ENCODE peak calls at places on chromosome 18, in nine cellular contexts. Q is glutamatergic neuron, C is HL-60, J is Calu3, K is uterus, L is choroid plexus epithelial cell, N is AG09319, R is psoas muscle, E is omental fat pad. O is an unnamed sample.

GRCh38 chr18:59502222-59502898 is 143.3 kb upstream of the LMAN1 start:
- DNase-seq in N (peak; percentile 93), R (no peak), E (no peak), K (peak; percentile 56), L (peak; percentile 95), J (no peak), C (no peak), Q (no peak), O (no peak)

GRCh38 chr18:8052237-8052701 is 485.2 kb downstream of the PTPRM start:
- DNase-seq in E (no peak), J (peak; percentile 13), L (no peak), R (no peak), Q (no peak), K (no peak), C (no peak), N (no peak), O (no peak)

GRCh38 chr18:63505566-63506335 is 29.0 kb downstream of the SERPINB5 start:
- DNase-seq in Q (peak; percentile 34), R (no peak), J (peak; percentile 66), E (no peak), K (no peak), C (peak; percentile 64), L (peak; percentile 30), N (no peak), O (no peak)

GRCh38 chr18:26159353-26159752 is 25.7 kb downstream of the PSMA8 start:
- DNase-seq in K (no peak), Q (no peak), E (no peak), C (no peak), N (no peak), R (no peak), L (peak; percentile 26), J (no peak), O (no peak)

GRCh38 chr18:69259282-69259681 is 141.4 kb upstream of the DOK6 start:
- DNase-seq in L (no peak), J (no peak), C (no peak), R (no peak), K (no peak), E (no peak), N (no peak), Q (no peak), O (no peak)

GRCh38 chr18:65215865-65216466 is 534.8 kb upstream of the CDH7 start:
- DNase-seq in L (no peak), Q (no peak), R (no peak), J (no peak), E (no peak), C (no peak), K (no peak), N (no peak), O (no peak)

GRCh38 chr18:62388855-62389760 is 64.0 kb downstream of the TNFRSF11A start:
- DNase-seq in N (no peak), C (no peak), J (no peak), L (no peak), E (no peak), K (no peak), Q (no peak), R (no peak), O (no peak)

GRCh38 chr18:1777843-1778242 is 793.5 kb downstream of the METTL4 start:
- DNase-seq in N (no peak), E (no peak), J (no peak), K (no peak), R (no peak), L (no peak), C (no peak), Q (no peak), O (no peak)

GRCh38 chr18:53755914-53756606 is 468.4 kb downstream of the MBD2 start:
- DNase-seq in Q (no peak), C (no peak), R (no peak), K (no peak), J (no peak), L (no peak), E (no peak), N (no peak), O (no peak)

GRCh38 chr18:3213231-3214059 is 6.3 kb downstream of the MYOM1 start:
- DNase-seq in E (no peak), N (no peak), J (no peak), R (no peak), L (peak; percentile 33), C (peak; percentile 40), K (no peak), Q (no peak), O (no peak)

GRCh38 chr18:57728941-57729511 is 74.1 kb downstream of the ATP8B1 start:
- DNase-seq in J (peak; percentile 65), K (no peak), N (no peak), C (peak; percentile 59), Q (no peak), R (no peak), E (no peak), L (no peak), O (no peak)

GRCh38 chr18:48636436-48636835 is 97.6 kb downstream of the CTIF start:
- DNase-seq in E (no peak), C (no peak), K (no peak), J (no peak), N (no peak), R (no peak), L (no peak), Q (peak; percentile 3), O (no peak)

GRCh38 chr18:67846422-67847098 is 330.0 kb upstream of the DSEL start:
- DNase-seq in J (no peak), N (no peak), Q (no peak), L (no peak), R (peak; percentile 36), K (no peak), E (no peak), C (no peak), O (no peak)

GRCh38 chr18:24346254-24346653 is 51.4 kb downstream of the OSBPL1A start:
- DNase-seq in L (no peak), R (no peak), C (no peak), E (no peak), K (no peak), J (no peak), N (peak; percentile 16), Q (no peak), O (no peak)

GRCh38 chr18:63107171-63107850 is 212.3 kb downstream of the BCL2 start:
- DNase-seq in C (no peak), J (no peak), Q (no peak), R (no peak), L (peak; percentile 11), N (no peak), E (no peak), K (no peak), O (no peak)

GRCh38 chr18:59846814-59847490 is 52.8 kb upstream of the PMAIP1 start:
- DNase-seq in L (peak; percentile 69), R (no peak), J (peak; percentile 79), E (no peak), K (no peak), Q (no peak), N (peak; percentile 25), C (no peak), O (no peak)

GRCh38 chr18:79528296-79528695 is 132.6 kb downstream of the NFATC1 start:
- DNase-seq in E (no peak), L (no peak), K (peak; percentile 16), C (no peak), N (no peak), Q (peak; percentile 9), J (no peak), R (no peak), O (peak; percentile 29)

GRCh38 chr18:79529296-79529695 is 133.6 kb downstream of the NFATC1 start:
- DNase-seq in C (no peak), R (no peak), N (no peak), Q (peak; percentile 4), L (no peak), K (peak; percentile 15), J (no peak), E (no peak), O (peak; percentile 16)

GRCh38 chr18:79527656-79528055 is 131.9 kb downstream of the NFATC1 start:
- DNase-seq in N (no peak), J (no peak), K (peak; percentile 9), R (no peak), Q (peak; percentile 6), C (no peak), E (no peak), L (no peak), O (peak; percentile 34)

GRCh38 chr18:79529991-79530390 is 134.3 kb downstream of the NFATC1 start:
- DNase-seq in L (no peak), E (no peak), Q (peak; percentile 6), K (peak; percentile 11), R (peak; percentile 41), J (no peak), C (no peak), N (no peak), O (no peak)

GRCh38 chr18:79528846-79529245 is 133.1 kb downstream of the NFATC1 start:
- DNase-seq in C (peak; percentile 83), E (peak; percentile 41), L (peak; percentile 84), K (peak; percentile 70), N (no peak), Q (peak; percentile 86), J (peak; percentile 59), R (no peak), O (peak; percentile 54)
- TF ChIP-seq CTCF in C (peak; percentile 96), E (peak; percentile 43), L (peak; percentile 97), K (peak; percentile 86), N (peak; percentile 90), Q (peak; percentile 92), J (peak; percentile 37), R (peak; percentile 89), O (peak; percentile 86)

DNA sequence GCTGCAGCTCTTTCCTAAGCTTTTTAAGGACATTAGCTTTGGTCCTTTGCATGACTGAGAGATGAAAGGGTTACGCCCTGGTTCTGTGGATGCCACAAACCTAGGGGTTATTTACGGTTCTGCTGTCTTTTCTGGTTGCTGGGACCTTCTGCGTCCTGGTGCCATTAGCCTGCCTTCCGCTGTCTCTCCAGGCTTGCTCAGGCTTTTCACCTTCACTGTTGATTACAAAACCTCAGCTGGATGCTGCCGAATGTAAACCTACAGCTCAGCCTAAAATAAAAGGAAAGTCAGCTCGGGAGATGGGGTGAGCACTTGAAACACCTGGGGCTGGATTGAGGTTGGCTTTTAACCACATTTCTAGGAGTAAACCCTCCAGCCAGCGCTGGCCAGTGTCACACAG is 130.9 kb upstream of the ARHGAP28 start:
- DNase-seq in Q (no peak), L (no peak), C (no peak), E (no peak), N (no peak), R (no peak), J (no peak), K (no peak), O (no peak)
- TF ChIP-seq CTCF in Q (no peak), L (no peak), C (no peak), E (no peak), N (no peak), R (no peak), J (no peak), K (no peak), O (no peak)

GRCh38 chr18:21851327-21851961 is 110.9 kb downstream of the MIB1 start:
- DNase-seq in R (no peak), L (peak; percentile 59), C (no peak), K (no peak), J (no peak), E (no peak), N (no peak), Q (no peak), O (no peak)
- TF ChIP-seq CTCF in R (peak; percentile 65), L (peak; percentile 47), C (no peak), K (peak; percentile 39), J (no peak), E (no peak), N (peak; percentile 30), Q (no peak), O (peak; percentile 61)

GRCh38 chr18:12744103-12744502 is 41.3 kb downstream of the PSMG2 start:
- DNase-seq in J (no peak), K (no peak), R (no peak), L (peak; percentile 85), C (peak; percentile 23), N (no peak), Q (no peak), E (no peak), O (no peak)
- TF ChIP-seq CTCF in J (no peak), K (peak; percentile 54), R (peak; percentile 54), L (peak; percentile 67), C (peak; percentile 64), N (peak; percentile 64), Q (no peak), E (no peak), O (peak; percentile 64)